ENCODE peak calls at places on chromosomes 6 and 20, in ten cellular contexts. N is adrenal gland; Y is HuH-7; I is sigmoid colon; T is activated T-cell treated with anti-CD3 and anti-CD28 coated beads for 1 hour; H is activated naive CD4-positive, alpha-beta T cell; P is neural progenitor cell; K is left colon; X is activated gamma-delta T cell treated with anti-CD3 and anti-CD28 coated beads, Interleukin-2, amount 50 U/mL, for 16 hours; G is KG1. J is an unnamed sample.

GRCh38 chr6:25061289-25061945 is 125.7 kb upstream of the RIPOR2 start:
- DNase-seq in P (peak; percentile 45), N (no peak), H (no peak), T (no peak), K (no peak), Y (no peak), G (no peak), X (no peak), I (no peak), J (no peak)

GRCh38 chr6:75268121-75268987 is 16.2 kb downstream of the TMEM30A start:
- DNase-seq in G (no peak), Y (no peak), H (no peak), I (no peak), N (no peak), X (no peak), K (no peak), T (no peak), P (no peak), J (no peak)

GRCh38 chr6:63347599-63347998 is 27.8 kb upstream of the LGSN start:
- DNase-seq in T (no peak), I (no peak), Y (no peak), X (no peak), P (no peak), G (no peak), K (no peak), N (no peak), H (no peak), J (no peak)

GRCh38 chr6:88922775-88923548 is 40.5 kb downstream of the RNGTT start:
- DNase-seq in T (no peak), Y (no peak), G (no peak), N (no peak), H (no peak), X (no peak), I (no peak), P (no peak), K (no peak), J (no peak)

GRCh38 chr20:5910192-5910591 is 40.1 kb downstream of the TRMT6 start:
- DNase-seq in N (no peak), K (no peak), G (no peak), T (no peak), Y (no peak), H (no peak), P (no peak), X (no peak), I (no peak), J (no peak)

GRCh38 chr6:36268478-36269248 is 1.2 kb upstream of the PNPLA1 start:
- DNase-seq in P (no peak), N (peak; percentile 69), H (no peak), K (no peak), Y (no peak), G (no peak), X (no peak), T (no peak), I (no peak), J (no peak)

GRCh38 chr20:53832499-53832898 is 237.9 kb downstream of the BCAS1 start:
- DNase-seq in Y (no peak), P (no peak), H (no peak), X (no peak), T (no peak), N (no peak), I (no peak), G (no peak), K (no peak), J (no peak)

GRCh38 chr20:53642196-53643030 is 48.8 kb upstream of the ZNF217 start:
- DNase-seq in I (no peak), K (peak; percentile 70), T (no peak), P (peak; percentile 65), G (peak; percentile 90), X (peak; percentile 17), Y (peak; percentile 80), H (no peak), N (peak; percentile 67), J (no peak)

GRCh38 chr20:23533161-23533560 is 35.1 kb downstream of the CST9L start:
- DNase-seq in N (no peak), P (peak; percentile 67), G (no peak), X (no peak), Y (no peak), T (no peak), K (no peak), H (no peak), I (no peak), J (no peak)

J was measured in DMS 273 treated with DMSO at 0.1 percent for 48 hours.